ENCODE peak calls at places on chromosomes 6 and 20, in five cellular contexts. One of them, this sample, is unnamed.

GRCh38 chr6:17931227-17931626 is 56.2 kb downstream of the KIF13A start:
- DNase-seq in naive thymus-derived CD8-positive, alpha-beta T cell: no peak
- DNase-seq in CD4-positive, alpha-beta T cell: no peak
- DNase-seq in stimulated activated CD8-positive, alpha-beta memory T cell treated with anti-CD3 and anti-CD28 coated beads, Interleukin-2, amount 100 ng/mL, for 48 hours: no peak
- DNase-seq in mucosa of gallbladder: no peak
- DNase-seq in this sample: no peak

GRCh38 chr20:61891916-61892649 is 173.6 kb downstream of the TAF4 start:
- DNase-seq in naive thymus-derived CD8-positive, alpha-beta T cell: no peak
- DNase-seq in CD4-positive, alpha-beta T cell: no peak
- DNase-seq in stimulated activated CD8-positive, alpha-beta memory T cell treated with anti-CD3 and anti-CD28 coated beads, Interleukin-2, amount 100 ng/mL, for 48 hours: no peak
- DNase-seq in mucosa of gallbladder: no peak
- DNase-seq in this sample: no peak

GRCh38 chr20:58665606-58666005 is 14.5 kb downstream of the STX16 start:
- DNase-seq in naive thymus-derived CD8-positive, alpha-beta T cell: no peak
- DNase-seq in CD4-positive, alpha-beta T cell: no peak
- DNase-seq in stimulated activated CD8-positive, alpha-beta memory T cell treated with anti-CD3 and anti-CD28 coated beads, Interleukin-2, amount 100 ng/mL, for 48 hours: no peak
- DNase-seq in mucosa of gallbladder: no peak
- DNase-seq in this sample: no peak

GRCh38 chr20:10710995-10711775 is 37.4 kb upstream of the JAG1 start:
- DNase-seq in naive thymus-derived CD8-positive, alpha-beta T cell: no peak
- DNase-seq in CD4-positive, alpha-beta T cell: no peak
- DNase-seq in stimulated activated CD8-positive, alpha-beta memory T cell treated with anti-CD3 and anti-CD28 coated beads, Interleukin-2, amount 100 ng/mL, for 48 hours: no peak
- DNase-seq in mucosa of gallbladder: peak
- DNase-seq in this sample: no peak

GRCh38 chr6:166687538-166688259 is 60.6 kb upstream of the RPS6KA2 start:
- DNase-seq in naive thymus-derived CD8-positive, alpha-beta T cell: no peak
- DNase-seq in CD4-positive, alpha-beta T cell: no peak
- DNase-seq in stimulated activated CD8-positive, alpha-beta memory T cell treated with anti-CD3 and anti-CD28 coated beads, Interleukin-2, amount 100 ng/mL, for 48 hours: no peak
- DNase-seq in mucosa of gallbladder: no peak
- DNase-seq in this sample: no peak

GRCh38 chr6:160431231-160431630 is 83.1 kb downstream of the SLC22A3 start:
- DNase-seq in naive thymus-derived CD8-positive, alpha-beta T cell: no peak
- DNase-seq in CD4-positive, alpha-beta T cell: no peak
- DNase-seq in stimulated activated CD8-positive, alpha-beta memory T cell treated with anti-CD3 and anti-CD28 coated beads, Interleukin-2, amount 100 ng/mL, for 48 hours: no peak
- DNase-seq in mucosa of gallbladder: peak
- DNase-seq in this sample: no peak

GRCh38 chr20:44398303-44398702 is 42.8 kb downstream of the HNF4A start:
- DNase-seq in naive thymus-derived CD8-positive, alpha-beta T cell: no peak
- DNase-seq in CD4-positive, alpha-beta T cell: no peak
- DNase-seq in stimulated activated CD8-positive, alpha-beta memory T cell treated with anti-CD3 and anti-CD28 coated beads, Interleukin-2, amount 100 ng/mL, for 48 hours: no peak
- DNase-seq in mucosa of gallbladder: no peak
- DNase-seq in this sample: no peak

GRCh38 chr20:33211817-33212424 is 5.2 kb upstream of the BPIFA3 start:
- DNase-seq in naive thymus-derived CD8-positive, alpha-beta T cell: no peak
- DNase-seq in CD4-positive, alpha-beta T cell: peak
- DNase-seq in stimulated activated CD8-positive, alpha-beta memory T cell treated with anti-CD3 and anti-CD28 coated beads, Interleukin-2, amount 100 ng/mL, for 48 hours: no peak
- DNase-seq in mucosa of gallbladder: peak
- DNase-seq in this sample: no peak

GRCh38 chr6:127341471-127342202 is 1.8 kb downstream of the ECHDC1 start:
- DNase-seq in naive thymus-derived CD8-positive, alpha-beta T cell: no peak
- DNase-seq in CD4-positive, alpha-beta T cell: no peak
- DNase-seq in stimulated activated CD8-positive, alpha-beta memory T cell treated with anti-CD3 and anti-CD28 coated beads, Interleukin-2, amount 100 ng/mL, for 48 hours: no peak
- DNase-seq in mucosa of gallbladder: no peak
- DNase-seq in this sample: no peak

GRCh38 chr6:75151013-75151412 is 54.8 kb downstream of the COL12A1 start:
- DNase-seq in naive thymus-derived CD8-positive, alpha-beta T cell: no peak
- DNase-seq in CD4-positive, alpha-beta T cell: no peak
- DNase-seq in stimulated activated CD8-positive, alpha-beta memory T cell treated with anti-CD3 and anti-CD28 coated beads, Interleukin-2, amount 100 ng/mL, for 48 hours: no peak
- DNase-seq in mucosa of gallbladder: no peak
- DNase-seq in this sample: no peak

GRCh38 chr20:63224272-63225081 is 8.5 kb upstream of the YTHDF1 start:
- DNase-seq in naive thymus-derived CD8-positive, alpha-beta T cell: no peak
- DNase-seq in CD4-positive, alpha-beta T cell: no peak
- DNase-seq in stimulated activated CD8-positive, alpha-beta memory T cell treated with anti-CD3 and anti-CD28 coated beads, Interleukin-2, amount 100 ng/mL, for 48 hours: no peak
- DNase-seq in mucosa of gallbladder: no peak
- DNase-seq in this sample: no peak

GRCh38 chr6:150907385-150907784 is 41.9 kb downstream of the MTHFD1L start:
- DNase-seq in naive thymus-derived CD8-positive, alpha-beta T cell: no peak
- DNase-seq in CD4-positive, alpha-beta T cell: no peak
- DNase-seq in stimulated activated CD8-positive, alpha-beta memory T cell treated with anti-CD3 and anti-CD28 coated beads, Interleukin-2, amount 100 ng/mL, for 48 hours: no peak
- DNase-seq in mucosa of gallbladder: no peak
- DNase-seq in this sample: no peak

GRCh38 chr6:90493332-90493731 is 93.5 kb downstream of the MAP3K7 start:
- DNase-seq in naive thymus-derived CD8-positive, alpha-beta T cell: no peak
- DNase-seq in CD4-positive, alpha-beta T cell: no peak
- DNase-seq in stimulated activated CD8-positive, alpha-beta memory T cell treated with anti-CD3 and anti-CD28 coated beads, Interleukin-2, amount 100 ng/mL, for 48 hours: no peak
- DNase-seq in mucosa of gallbladder: no peak
- DNase-seq in this sample: no peak

GRCh38 chr6:39037082-39037487 is 11.5 kb upstream of the GLP1R start:
- DNase-seq in naive thymus-derived CD8-positive, alpha-beta T cell: no peak
- DNase-seq in CD4-positive, alpha-beta T cell: no peak
- DNase-seq in stimulated activated CD8-positive, alpha-beta memory T cell treated with anti-CD3 and anti-CD28 coated beads, Interleukin-2, amount 100 ng/mL, for 48 hours: no peak
- DNase-seq in mucosa of gallbladder: no peak
- DNase-seq in this sample: no peak

GRCh38 chr6:101114703-101115102 is 233.6 kb upstream of the ASCC3 start:
- DNase-seq in naive thymus-derived CD8-positive, alpha-beta T cell: no peak
- DNase-seq in CD4-positive, alpha-beta T cell: no peak
- DNase-seq in stimulated activated CD8-positive, alpha-beta memory T cell treated with anti-CD3 and anti-CD28 coated beads, Interleukin-2, amount 100 ng/mL, for 48 hours: no peak
- DNase-seq in mucosa of gallbladder: no peak
- DNase-seq in this sample: no peak

GRCh38 chr6:105859441-105859840 is 226.7 kb upstream of the PRDM1 start:
- DNase-seq in naive thymus-derived CD8-positive, alpha-beta T cell: no peak
- DNase-seq in CD4-positive, alpha-beta T cell: no peak
- DNase-seq in stimulated activated CD8-positive, alpha-beta memory T cell treated with anti-CD3 and anti-CD28 coated beads, Interleukin-2, amount 100 ng/mL, for 48 hours: no peak
- DNase-seq in mucosa of gallbladder: no peak
- DNase-seq in this sample: no peak

GRCh38 chr6:40960784-40961430 is 78.1 kb downstream of the UNC5CL start:
- DNase-seq in naive thymus-derived CD8-positive, alpha-beta T cell: no peak
- DNase-seq in CD4-positive, alpha-beta T cell: no peak
- DNase-seq in stimulated activated CD8-positive, alpha-beta memory T cell treated with anti-CD3 and anti-CD28 coated beads, Interleukin-2, amount 100 ng/mL, for 48 hours: no peak
- DNase-seq in mucosa of gallbladder: no peak
- DNase-seq in this sample: no peak

GRCh38 chr6:73006161-73006560 is 219.1 kb downstream of the KHDC1L start:
- DNase-seq in naive thymus-derived CD8-positive, alpha-beta T cell: no peak
- DNase-seq in CD4-positive, alpha-beta T cell: no peak
- DNase-seq in stimulated activated CD8-positive, alpha-beta memory T cell treated with anti-CD3 and anti-CD28 coated beads, Interleukin-2, amount 100 ng/mL, for 48 hours: no peak
- DNase-seq in mucosa of gallbladder: no peak
- DNase-seq in this sample: no peak

GRCh38 chr20:62657956-62658355 is 15.7 kb downstream of the SLCO4A1 start:
- DNase-seq in naive thymus-derived CD8-positive, alpha-beta T cell: no peak
- DNase-seq in CD4-positive, alpha-beta T cell: no peak
- DNase-seq in stimulated activated CD8-positive, alpha-beta memory T cell treated with anti-CD3 and anti-CD28 coated beads, Interleukin-2, amount 100 ng/mL, for 48 hours: no peak
- DNase-seq in mucosa of gallbladder: no peak
- DNase-seq in this sample: no peak

GRCh38 chr6:101117397-101118185 is 236.5 kb upstream of the ASCC3 start:
- DNase-seq in naive thymus-derived CD8-positive, alpha-beta T cell: no peak
- DNase-seq in CD4-positive, alpha-beta T cell: no peak
- DNase-seq in stimulated activated CD8-positive, alpha-beta memory T cell treated with anti-CD3 and anti-CD28 coated beads, Interleukin-2, amount 100 ng/mL, for 48 hours: no peak
- DNase-seq in mucosa of gallbladder: no peak
- DNase-seq in this sample: no peak

GRCh38 chr6:79127660-79128059 is 49.6 kb upstream of the PHIP start:
- DNase-seq in naive thymus-derived CD8-positive, alpha-beta T cell: no peak
- DNase-seq in CD4-positive, alpha-beta T cell: no peak
- DNase-seq in stimulated activated CD8-positive, alpha-beta memory T cell treated with anti-CD3 and anti-CD28 coated beads, Interleukin-2, amount 100 ng/mL, for 48 hours: no peak
- DNase-seq in mucosa of gallbladder: no peak
- DNase-seq in this sample: no peak

GRCh38 chr6:100775667-100776066 is 105.5 kb downstream of the ASCC3 start:
- DNase-seq in naive thymus-derived CD8-positive, alpha-beta T cell: no peak
- DNase-seq in CD4-positive, alpha-beta T cell: no peak
- DNase-seq in stimulated activated CD8-positive, alpha-beta memory T cell treated with anti-CD3 and anti-CD28 coated beads, Interleukin-2, amount 100 ng/mL, for 48 hours: no peak
- DNase-seq in mucosa of gallbladder: no peak
- DNase-seq in this sample: no peak

GRCh38 chr6:125797120-125797933 is 6.6 kb downstream of the NCOA7 start:
- DNase-seq in naive thymus-derived CD8-positive, alpha-beta T cell: no peak
- DNase-seq in CD4-positive, alpha-beta T cell: no peak
- DNase-seq in stimulated activated CD8-positive, alpha-beta memory T cell treated with anti-CD3 and anti-CD28 coated beads, Interleukin-2, amount 100 ng/mL, for 48 hours: no peak
- DNase-seq in mucosa of gallbladder: no peak
- DNase-seq in this sample: no peak

GRCh38 chr6:158645064-158646022 is 800 bp upstream of the DYNLT1 start:
- DNase-seq in naive thymus-derived CD8-positive, alpha-beta T cell: no peak
- DNase-seq in CD4-positive, alpha-beta T cell: no peak
- DNase-seq in stimulated activated CD8-positive, alpha-beta memory T cell treated with anti-CD3 and anti-CD28 coated beads, Interleukin-2, amount 100 ng/mL, for 48 hours: no peak
- DNase-seq in mucosa of gallbladder: no peak
- DNase-seq in this sample: no peak

GRCh38 chr6:166572370-166573261 is 13.9 kb downstream of the RAMACL start:
- DNase-seq in naive thymus-derived CD8-positive, alpha-beta T cell: no peak
- DNase-seq in CD4-positive, alpha-beta T cell: no peak
- DNase-seq in stimulated activated CD8-positive, alpha-beta memory T cell treated with anti-CD3 and anti-CD28 coated beads, Interleukin-2, amount 100 ng/mL, for 48 hours: no peak
- DNase-seq in mucosa of gallbladder: peak
- DNase-seq in this sample: no peak

GRCh38 chr6:152636675-152637421 is at the start of gene SYNE1:
- DNase-seq in naive thymus-derived CD8-positive, alpha-beta T cell: no peak
- DNase-seq in CD4-positive, alpha-beta T cell: no peak
- DNase-seq in stimulated activated CD8-positive, alpha-beta memory T cell treated with anti-CD3 and anti-CD28 coated beads, Interleukin-2, amount 100 ng/mL, for 48 hours: no peak
- DNase-seq in mucosa of gallbladder: no peak
- DNase-seq in this sample: peak

GRCh38 chr6:104884867-104885517 is 25.3 kb upstream of the HACE1 start:
- DNase-seq in naive thymus-derived CD8-positive, alpha-beta T cell: no peak
- DNase-seq in CD4-positive, alpha-beta T cell: no peak
- DNase-seq in stimulated activated CD8-positive, alpha-beta memory T cell treated with anti-CD3 and anti-CD28 coated beads, Interleukin-2, amount 100 ng/mL, for 48 hours: no peak
- DNase-seq in mucosa of gallbladder: no peak
- DNase-seq in this sample: no peak

GRCh38 chr6:33429745-33430042 is 9.8 kb downstream of the SYNGAP1 start:
- DNase-seq in naive thymus-derived CD8-positive, alpha-beta T cell: no peak
- DNase-seq in CD4-positive, alpha-beta T cell: no peak
- DNase-seq in stimulated activated CD8-positive, alpha-beta memory T cell treated with anti-CD3 and anti-CD28 coated beads, Interleukin-2, amount 100 ng/mL, for 48 hours: no peak
- DNase-seq in mucosa of gallbladder: no peak
- DNase-seq in this sample: no peak

GRCh38 chr6:139638179-139638872 is 263.9 kb upstream of the CITED2 start:
- DNase-seq in naive thymus-derived CD8-positive, alpha-beta T cell: no peak
- DNase-seq in CD4-positive, alpha-beta T cell: no peak
- DNase-seq in stimulated activated CD8-positive, alpha-beta memory T cell treated with anti-CD3 and anti-CD28 coated beads, Interleukin-2, amount 100 ng/mL, for 48 hours: no peak
- DNase-seq in mucosa of gallbladder: no peak
- DNase-seq in this sample: no peak

GRCh38 chr6:2630362-2630761 is 120.4 kb downstream of the MYLK4 start:
- DNase-seq in naive thymus-derived CD8-positive, alpha-beta T cell: no peak
- DNase-seq in CD4-positive, alpha-beta T cell: no peak
- DNase-seq in stimulated activated CD8-positive, alpha-beta memory T cell treated with anti-CD3 and anti-CD28 coated beads, Interleukin-2, amount 100 ng/mL, for 48 hours: no peak
- DNase-seq in mucosa of gallbladder: peak
- DNase-seq in this sample: no peak

GRCh38 chr6:158662607-158663464 is 13.0 kb downstream of the SYTL3 start:
- DNase-seq in naive thymus-derived CD8-positive, alpha-beta T cell: peak
- DNase-seq in CD4-positive, alpha-beta T cell: no peak
- DNase-seq in stimulated activated CD8-positive, alpha-beta memory T cell treated with anti-CD3 and anti-CD28 coated beads, Interleukin-2, amount 100 ng/mL, for 48 hours: no peak
- DNase-seq in mucosa of gallbladder: no peak
- DNase-seq in this sample: no peak

GRCh38 chr6:156842598-156843250 is 65.5 kb downstream of the ARID1B start:
- DNase-seq in naive thymus-derived CD8-positive, alpha-beta T cell: no peak
- DNase-seq in CD4-positive, alpha-beta T cell: no peak
- DNase-seq in stimulated activated CD8-positive, alpha-beta memory T cell treated with anti-CD3 and anti-CD28 coated beads, Interleukin-2, amount 100 ng/mL, for 48 hours: no peak
- DNase-seq in mucosa of gallbladder: no peak
- DNase-seq in this sample: no peak

GRCh38 chr20:24388828-24389325 is 80.6 kb upstream of the SYNDIG1 start:
- DNase-seq in naive thymus-derived CD8-positive, alpha-beta T cell: no peak
- DNase-seq in CD4-positive, alpha-beta T cell: no peak
- DNase-seq in stimulated activated CD8-positive, alpha-beta memory T cell treated with anti-CD3 and anti-CD28 coated beads, Interleukin-2, amount 100 ng/mL, for 48 hours: no peak
- DNase-seq in mucosa of gallbladder: no peak
- DNase-seq in this sample: no peak

GRCh38 chr6:63509652-63510352 is 62.5 kb upstream of the LOC128125822 start:
- DNase-seq in naive thymus-derived CD8-positive, alpha-beta T cell: no peak
- DNase-seq in CD4-positive, alpha-beta T cell: no peak
- DNase-seq in stimulated activated CD8-positive, alpha-beta memory T cell treated with anti-CD3 and anti-CD28 coated beads, Interleukin-2, amount 100 ng/mL, for 48 hours: no peak
- DNase-seq in mucosa of gallbladder: peak
- DNase-seq in this sample: no peak

This sample was measured in effector memory CD8-positive, alpha-beta T cell.